ENCODE peak calls at places on chromosomes 1 and 21, in four cellular contexts. W is Calu3, H is fibroblast of lung, U is heart right ventricle. P is an unnamed sample.

GRCh38 chr1:28915036-28915895 is 897 bp downstream of the EPB41 start:
- DNase-seq in W (peak), H (peak), U (no peak), P (peak)

GRCh38 chr1:115428262-115428661 is 90.2 kb upstream of the NGF start:
- DNase-seq in W (no peak), H (no peak), U (no peak), P (no peak)

GRCh38 chr1:226575436-226576390 is 27.1 kb downstream of the STUM start:
- DNase-seq in W (no peak), H (no peak), U (no peak), P (no peak)

GRCh38 chr1:115218696-115219095 is 119.4 kb downstream of the NGF start:
- DNase-seq in W (no peak), H (no peak), U (no peak), P (no peak)

GRCh38 chr1:219771039-219771438 is 157.3 kb downstream of the SLC30A10 start:
- DNase-seq in W (peak), H (peak), U (no peak), P (peak)

GRCh38 chr1:19643602-19644419 is at the start of gene NBL1:
- DNase-seq in W (peak), H (peak), U (peak), P (peak)

GRCh38 chr1:43545686-43546387 is 15.2 kb downstream of the PTPRF start:
- DNase-seq in W (peak), H (peak), U (peak), P (peak)

GRCh38 chr1:92404661-92405060 is 82.1 kb downstream of the GFI1 start:
- DNase-seq in W (no peak), H (no peak), U (no peak), P (peak)

GRCh38 chr1:5551274-5551966 is 440.8 kb downstream of the NPHP4 start:
- DNase-seq in W (no peak), H (no peak), U (no peak), P (peak)

GRCh38 chr1:225987491-225988316 is 11.4 kb downstream of the SDE2 start:
- DNase-seq in W (no peak), H (peak), U (no peak), P (peak)

GRCh38 chr1:40663324-40664166 is 1.9 kb downstream of the RIMS3 start:
- DNase-seq in W (no peak), H (no peak), U (no peak), P (no peak)

GRCh38 chr1:40661678-40662077 is 3.8 kb downstream of the RIMS3 start:
- DNase-seq in W (no peak), H (no peak), U (no peak), P (no peak)

GRCh38 chr1:40664167-40664537 is 1.3 kb downstream of the RIMS3 start:
- DNase-seq in W (no peak), H (no peak), U (no peak), P (no peak)

GRCh38 chr1:40662864-40663263 is 2.6 kb downstream of the RIMS3 start:
- DNase-seq in W (no peak), H (peak), U (no peak), P (peak)

GRCh38 chr1:40662151-40662550 is 3.3 kb downstream of the RIMS3 start:
- DNase-seq in W (no peak), H (no peak), U (no peak), P (peak)
- TF ChIP-seq CTCF in W (no peak), H (no peak), U (no peak), P (no peak)

GRCh38 chr1:101235696-101236545 is 898 bp upstream of the S1PR1 start:
- DNase-seq in W (peak), H (peak), U (peak), P (peak)
- TF ChIP-seq CTCF in W (no peak), H (peak), U (no peak), P (no peak)

GRCh38 chr1:111784273-111784901 is 28.7 kb downstream of the DDX20 start:
- DNase-seq in W (no peak), H (no peak), U (no peak), P (no peak)
- TF ChIP-seq CTCF in W (no peak), H (no peak), U (no peak), P (no peak)

DNA sequence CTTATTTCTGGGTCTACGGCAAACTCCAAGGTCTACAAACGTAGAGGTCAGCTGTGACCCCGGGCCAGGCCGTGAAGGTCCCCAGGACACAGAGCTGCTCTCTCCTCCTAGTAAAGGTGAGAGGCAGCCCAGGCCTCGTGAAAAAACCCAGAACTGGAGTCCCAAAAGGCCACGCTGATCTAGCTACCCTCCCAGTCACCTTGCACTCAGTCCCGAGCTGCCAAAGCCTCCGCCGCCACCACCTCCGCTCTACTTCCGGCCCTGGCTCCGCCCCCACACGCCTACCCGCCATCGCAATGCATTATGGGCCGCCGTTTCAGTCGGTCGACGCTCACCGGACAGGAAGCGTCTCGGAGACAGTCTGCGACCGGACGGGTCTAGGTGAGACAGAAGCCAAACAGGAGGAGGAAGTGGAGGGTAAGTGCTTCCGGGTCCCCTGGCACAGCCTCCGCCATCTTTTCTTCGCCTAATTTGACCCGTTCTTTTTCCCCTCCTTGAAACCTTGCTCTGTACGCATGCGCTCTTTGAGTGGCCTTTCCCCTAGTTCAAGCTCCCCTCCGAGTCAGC is at the start of the genes ATP5PF and GABPA:
- DNase-seq in W (peak), H (peak), U (peak), P (peak)
- TF ChIP-seq CTCF in W (no peak), H (no peak), U (no peak), P (no peak)

GRCh38 chr1:107057197-107058133 is 991 bp downstream of the PRMT6 start:
- DNase-seq in W (peak), H (peak), U (peak), P (peak)

GRCh38 chr1:107058245-107059032 is 2.0 kb downstream of the PRMT6 start:
- DNase-seq in W (no peak), H (peak), U (no peak), P (no peak)

GRCh38 chr1:107051266-107051665 is 5.2 kb upstream of the PRMT6 start:
- DNase-seq in W (no peak), H (no peak), U (no peak), P (no peak)

GRCh38 chr1:107061886-107062285 is 5.4 kb downstream of the PRMT6 start:
- DNase-seq in W (no peak), H (no peak), U (no peak), P (no peak)

GRCh38 chr1:107056426-107057196 is at the start of gene PRMT6:
- DNase-seq in W (peak), H (peak), U (peak), P (peak)
- TF ChIP-seq CTCF in W (no peak), H (no peak), U (no peak), P (peak)

DNA sequence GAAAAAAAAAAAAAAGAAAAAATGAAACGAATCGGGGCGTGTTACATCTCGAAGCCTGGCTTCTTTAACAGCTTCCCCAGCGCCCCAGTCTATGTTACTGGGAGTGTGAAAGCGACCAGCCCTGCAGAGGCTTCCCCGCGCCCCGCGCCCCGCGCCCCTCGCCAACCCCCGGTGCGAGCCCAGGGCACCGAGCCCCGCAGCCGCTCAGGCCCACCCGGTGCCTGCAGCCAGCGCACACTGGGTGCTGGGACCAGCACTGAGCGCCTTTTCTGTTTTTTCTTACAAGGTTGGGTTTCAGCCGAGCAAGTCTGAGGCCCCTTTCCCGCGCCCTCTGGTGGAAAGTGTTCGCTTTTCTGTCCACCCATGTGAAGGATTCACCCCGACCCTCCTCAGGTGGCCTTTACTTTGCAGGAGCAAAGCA is 42.1 kb upstream of the ZNF496 start:
- DNase-seq in W (no peak), H (peak), U (peak), P (peak)
- TF ChIP-seq CTCF in W (no peak), H (peak), U (peak), P (peak)

GRCh38 chr21:35940074-35940927 is 120.0 kb downstream of the SETD4 start:
- DNase-seq in W (peak), H (peak), U (peak), P (peak)
- TF ChIP-seq CTCF in W (no peak), H (peak), U (peak), P (peak)

GRCh38 chr1:175129997-175130648 is 62.5 kb downstream of the KIAA0040 start:
- DNase-seq in W (no peak), H (no peak), U (peak), P (no peak)
- TF ChIP-seq CTCF in W (no peak), H (no peak), U (no peak), P (no peak)

GRCh38 chr1:61839702-61840101 is 97.4 kb downstream of the PATJ start:
- DNase-seq in W (no peak), H (peak), U (no peak), P (peak)

GRCh38 chr1:61836649-61837048 is 94.4 kb downstream of the PATJ start:
- DNase-seq in W (no peak), H (no peak), U (no peak), P (no peak)
- TF ChIP-seq CTCF in W (no peak), H (no peak), U (no peak), P (no peak)